ENCODE peak calls at places on chromosomes 4 and X, in five cellular contexts. S is PC-3, H is Peyer's patch, B is endodermal cell, N is GM23338. P is an unnamed sample. For H3K4me1, the result is how much of the 10 kb centered on the place peaks cover.

GRCh38 chrX:109707322-109707721 is 25.7 kb downstream of the ACSL4 start:
- DNase-seq in B (no peak), S (no peak), N (no peak), H (no peak), P (no peak)

GRCh38 chrX:2484721-2485459 is 15.9 kb downstream of the DHRSX start:
- DNase-seq in H (peak), S (no peak), N (peak), B (peak), P (no peak)

GRCh38 chr4:95048296-95048695 is 290.5 kb downstream of the BMPR1B start:
- DNase-seq in H (no peak), S (no peak), B (no peak), N (no peak), P (no peak)

GRCh38 chr4:80806472-80806871 is 224.0 kb upstream of the BMP3 start:
- DNase-seq in N (no peak), H (no peak), S (no peak), B (no peak), P (no peak)

GRCh38 chrX:114970806-114971205 is 46.6 kb downstream of the IL13RA2 start:
- DNase-seq in N (peak), H (no peak), S (no peak), B (no peak), P (no peak)

GRCh38 chrX:150547511-150548115 is 20.8 kb upstream of the MTM1 start:
- DNase-seq in N (peak), B (peak), H (peak), S (no peak), P (peak)

GRCh38 chr4:127965803-127966175 is 583 bp downstream of the ABHD18 start:
- DNase-seq in S (peak), B (peak), N (peak), H (no peak), P (peak)

GRCh38 chr4:157048248-157048647 is 27.7 kb upstream of the GLRB start:
- DNase-seq in N (no peak), H (no peak), B (no peak), S (no peak), P (no peak)

GRCh38 chr4:51997647-51998046 is 22.5 kb downstream of the LRRC66 start:
- DNase-seq in B (no peak), N (no peak), S (peak), H (no peak), P (no peak)

GRCh38 chrX:133413218-133413925 is 1.9 kb downstream of the GPC4 start:
- DNase-seq in S (no peak), H (no peak), B (peak), N (peak), P (no peak)

GRCh38 chr4:110172972-110173371 is 25.4 kb downstream of the ELOVL6 start:
- DNase-seq in B (no peak), H (no peak), N (no peak), S (peak), P (no peak)

GRCh38 chr4:8232748-8233147 is 33.7 kb downstream of the SH3TC1 start:
- DNase-seq in B (no peak), S (no peak), N (no peak), H (no peak), P (peak)
- H3K4me1 ChIP-seq in B (under half), S (under half), N (under half), H (under half), P (under half)

GRCh38 chr4:168636040-168636439 is 139.2 kb downstream of the PALLD start:
- DNase-seq in S (no peak), B (no peak), N (no peak), H (no peak), P (no peak)
- H3K4me1 ChIP-seq in S (under half), B (under half), N (under half), H (under half), P (under half)

DNA sequence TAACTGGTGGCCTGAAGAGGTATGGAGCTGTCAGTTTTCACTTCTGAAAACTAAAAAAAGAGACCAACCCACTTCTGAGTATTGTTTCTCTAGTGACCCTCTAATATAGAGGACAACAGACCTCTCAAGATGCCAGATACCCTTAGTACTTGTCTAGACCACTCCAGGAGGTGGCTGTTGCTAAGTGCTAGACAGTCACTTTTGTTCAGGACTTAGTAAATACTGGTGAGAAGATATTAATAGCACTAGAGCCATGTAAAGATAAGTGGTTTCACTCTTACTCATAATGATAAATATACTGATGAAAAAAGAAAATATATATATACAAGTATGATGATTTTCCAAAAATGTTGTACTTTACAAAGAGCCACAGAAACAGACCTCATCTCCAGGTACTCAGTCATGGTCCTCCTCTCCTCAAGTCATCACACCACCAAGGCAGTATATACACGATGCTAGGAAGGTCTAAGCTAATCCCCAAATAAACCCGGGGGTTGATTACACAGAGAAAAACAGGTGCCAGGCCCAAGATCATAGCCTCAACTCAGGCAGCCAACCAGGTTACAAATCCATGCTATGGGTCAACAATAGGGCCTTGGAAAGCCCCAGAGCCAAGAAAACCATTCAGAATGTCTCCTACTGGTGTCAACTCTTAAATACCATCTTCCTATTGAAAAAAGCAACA is 66.9 kb downstream of the ARHGEF9 start:
- DNase-seq in B (no peak), H (no peak), S (no peak), N (no peak), P (no peak)
- H3K4me1 ChIP-seq in B (under half), H (under half), S (under half), N (under half), P (under half)

DNA sequence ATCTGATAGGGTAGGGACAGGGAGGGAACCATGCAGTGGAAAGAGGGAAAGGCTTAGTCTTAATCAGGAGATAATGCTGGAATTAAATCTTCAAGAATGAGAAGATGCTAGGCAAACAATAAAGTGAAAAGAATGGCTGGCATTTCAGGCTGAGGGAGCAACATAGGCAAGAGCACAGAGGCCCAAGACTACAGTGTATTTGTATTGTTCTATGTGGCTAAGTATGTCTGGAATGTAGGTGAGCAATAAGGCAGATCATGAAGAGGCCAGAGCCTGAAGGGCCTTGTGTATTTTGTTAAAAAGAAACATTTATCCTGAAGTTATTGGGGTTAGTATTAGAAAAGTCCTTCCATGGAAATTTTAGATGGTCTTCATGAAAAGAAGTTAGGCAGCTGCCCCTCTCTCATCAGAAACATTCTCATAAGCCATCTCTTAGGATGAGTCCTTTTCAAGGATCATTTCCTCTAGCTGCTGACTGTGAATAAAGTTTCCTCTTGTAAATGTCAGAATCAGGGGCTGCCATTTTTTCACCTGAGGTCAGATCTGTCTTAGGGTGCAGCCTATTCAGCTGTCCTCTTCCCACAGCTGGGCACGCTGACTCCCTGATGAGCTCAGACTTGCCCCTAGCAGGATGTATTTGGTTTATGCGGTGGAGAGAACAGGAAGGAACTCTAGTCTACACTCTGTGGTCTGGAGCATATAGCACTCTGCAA is 46.3 kb downstream of the ATP10D start:
- DNase-seq in B (peak), N (peak), S (peak), H (no peak), P (no peak)
- H3K4me1 ChIP-seq in B (under half), N (under half), S (under half), H (under half), P (under half)

GRCh38 chrX:67717571-67717970 is 173.8 kb downstream of the AR start:
- DNase-seq in S (no peak), B (no peak), N (no peak), H (no peak), P (no peak)
- H3K4me1 ChIP-seq in S (under half), B (under half), N (under half), H (under half), P (under half)

DNA sequence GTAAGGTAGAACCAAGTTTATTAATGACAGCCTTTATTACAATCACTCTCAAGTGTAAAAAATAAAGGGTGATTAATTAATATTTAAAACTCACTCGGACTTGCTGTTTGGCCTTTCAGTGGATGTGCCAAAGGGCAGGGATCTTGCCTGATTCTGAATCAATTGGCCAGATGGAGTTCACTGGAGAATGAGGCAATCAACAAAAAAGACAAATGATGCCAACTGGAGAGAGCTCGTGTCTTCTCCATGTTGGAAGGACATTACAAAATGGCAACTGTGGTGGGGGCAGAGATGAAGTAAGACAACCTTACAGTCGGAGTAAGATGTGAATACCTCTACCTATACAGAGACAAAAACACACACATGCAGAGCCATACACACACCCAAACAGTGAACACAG is 188.0 kb downstream of the TSPAN5 start:
- DNase-seq in S (no peak), B (no peak), H (no peak), N (no peak), P (no peak)
- H3K4me1 ChIP-seq in S (under half), B (under half), H (under half), N (under half), P (under half)